ENCODE peak calls at places on chromosomes 7 and 10, in seven cellular contexts. U is stromal cell of bone marrow, N is COR-L47, E is NCI-H69, M is cardiac septum, O is left lung, G is left ventricle myocardium inferior. H is an unnamed sample.

GRCh38 chr10:101777085-101777856 is 1.4 kb upstream of the FGF8 start:
- DNase-seq in M (peak; percentile 38), N (no peak), U (no peak), O (no peak), E (no peak), G (no peak), H (no peak)

GRCh38 chr10:45253183-45253914 is 62.1 kb downstream of the OR13A1 start:
- DNase-seq in M (no peak), O (no peak), N (no peak), E (no peak), U (no peak), G (no peak), H (no peak)

GRCh38 chr10:119441151-119441821 is 101.2 kb downstream of the RGS10 start:
- DNase-seq in O (no peak), U (peak; percentile 86), G (peak; percentile 54), N (no peak), M (no peak), E (no peak), H (no peak)

GRCh38 chr10:101566333-101567164 is 21.5 kb downstream of the POLL start:
- DNase-seq in M (peak; percentile 74), N (peak; percentile 64), G (no peak), E (peak; percentile 89), U (no peak), O (no peak), H (no peak)

GRCh38 chr7:115471891-115472290 is 550.0 kb downstream of the MDFIC start:
- DNase-seq in U (peak; percentile 16), M (no peak), E (peak; percentile 75), O (no peak), N (no peak), G (no peak), H (no peak)

GRCh38 chr7:64174941-64175340 is 32.1 kb upstream of the ZNF735 start:
- DNase-seq in M (no peak), U (no peak), E (no peak), G (no peak), O (no peak), N (no peak), H (no peak)

GRCh38 chr7:140146574-140146973 is 30.2 kb downstream of the KDM7A start:
- DNase-seq in G (no peak), N (no peak), O (no peak), M (no peak), U (no peak), E (no peak), H (no peak)

GRCh38 chr10:129244298-129244697 is 222.7 kb upstream of the MGMT start:
- DNase-seq in M (no peak), G (no peak), O (no peak), N (no peak), E (no peak), U (no peak), H (no peak)

GRCh38 chr7:103075337-103075918 is 488 bp downstream of the ARMC10 start:
- DNase-seq in O (peak; percentile 60), U (no peak), G (peak; percentile 36), E (peak; percentile 82), N (peak; percentile 32), M (peak; percentile 79), H (peak; percentile 80)

H was measured in hepatocyte.